ENCODE peak calls at places on chromosomes 16 and 17, in five cellular contexts. One of them, this sample, is unnamed.
A peak's percentile ranks its signal among the peaks of the same experiment; 100 is the strongest.

GRCh38 chr17:61276806-61277205 is 122.8 kb upstream of the TBX2 start:
- DNase-seq in effector memory CD4-positive, alpha-beta T cell: no peak
- DNase-seq in GM06990: no peak
- DNase-seq in GM10248: no peak
- DNase-seq in heart right ventricle: no peak
- DNase-seq in this sample: no peak

GRCh38 chr17:39357488-39357887 is 43.9 kb downstream of the FBXL20 start:
- DNase-seq in heart right ventricle: no peak
- DNase-seq in GM10248: no peak
- DNase-seq in effector memory CD4-positive, alpha-beta T cell: no peak
- DNase-seq in GM06990: no peak
- DNase-seq in this sample: no peak

GRCh38 chr16:76756951-76757350 is 434.0 kb upstream of the MON1B start:
- DNase-seq in GM10248: no peak
- DNase-seq in GM06990: no peak
- DNase-seq in effector memory CD4-positive, alpha-beta T cell: no peak
- DNase-seq in heart right ventricle: no peak
- DNase-seq in this sample: no peak

GRCh38 chr16:106623-107324 is 28.7 kb downstream of the MPG start:
- DNase-seq in effector memory CD4-positive, alpha-beta T cell: peak; percentile 34
- DNase-seq in GM06990: no peak
- DNase-seq in heart right ventricle: no peak
- DNase-seq in GM10248: peak; percentile 83
- DNase-seq in this sample: peak; percentile 68

GRCh38 chr17:39071573-39071972 is 79.9 kb downstream of the PLXDC1 start:
- DNase-seq in GM06990: no peak
- DNase-seq in GM10248: no peak
- DNase-seq in heart right ventricle: no peak
- DNase-seq in effector memory CD4-positive, alpha-beta T cell: no peak
- DNase-seq in this sample: no peak

GRCh38 chr17:4327638-4328037 is 38.8 kb downstream of the UBE2G1 start:
- DNase-seq in effector memory CD4-positive, alpha-beta T cell: no peak
- DNase-seq in GM10248: no peak
- DNase-seq in heart right ventricle: no peak
- DNase-seq in GM06990: no peak
- DNase-seq in this sample: no peak

GRCh38 chr16:30185141-30185682 is 1.8 kb downstream of the CORO1A start:
- DNase-seq in GM10248: peak; percentile 22
- DNase-seq in GM06990: no peak
- DNase-seq in heart right ventricle: peak; percentile 18
- DNase-seq in effector memory CD4-positive, alpha-beta T cell: no peak
- DNase-seq in this sample: no peak

GRCh38 chr17:61467416-61468262 is 15.4 kb downstream of the TBX4 start:
- DNase-seq in GM10248: no peak
- DNase-seq in effector memory CD4-positive, alpha-beta T cell: no peak
- DNase-seq in heart right ventricle: no peak
- DNase-seq in GM06990: no peak
- DNase-seq in this sample: no peak

GRCh38 chr17:83113792-83114191 is 34.4 kb downstream of the METRNL start:
- DNase-seq in GM06990: no peak
- DNase-seq in heart right ventricle: no peak
- DNase-seq in GM10248: no peak
- DNase-seq in effector memory CD4-positive, alpha-beta T cell: no peak
- DNase-seq in this sample: no peak

GRCh38 chr16:782766-783403 is 5.3 kb downstream of the RPUSD1 start:
- DNase-seq in heart right ventricle: no peak
- DNase-seq in GM06990: no peak
- DNase-seq in GM10248: no peak
- DNase-seq in effector memory CD4-positive, alpha-beta T cell: no peak
- DNase-seq in this sample: no peak

GRCh38 chr16:20042848-20043247 is 30.8 kb downstream of the GPR139 start:
- DNase-seq in GM10248: no peak
- DNase-seq in GM06990: no peak
- DNase-seq in heart right ventricle: no peak
- DNase-seq in effector memory CD4-positive, alpha-beta T cell: no peak
- DNase-seq in this sample: no peak

GRCh38 chr16:19698480-19699465 is 19.3 kb downstream of the KNOP1 start:
- DNase-seq in GM10248: no peak
- DNase-seq in heart right ventricle: no peak
- DNase-seq in effector memory CD4-positive, alpha-beta T cell: no peak
- DNase-seq in GM06990: no peak
- DNase-seq in this sample: no peak

GRCh38 chr17:9824094-9824493 is 1.6 kb upstream of the GLP2R start:
- DNase-seq in GM06990: no peak
- DNase-seq in heart right ventricle: no peak
- DNase-seq in GM10248: no peak
- DNase-seq in effector memory CD4-positive, alpha-beta T cell: no peak
- DNase-seq in this sample: no peak

GRCh38 chr17:32494621-32495346 is 8.0 kb downstream of the CDK5R1 start:
- DNase-seq in GM06990: no peak
- DNase-seq in GM10248: no peak
- DNase-seq in effector memory CD4-positive, alpha-beta T cell: no peak
- DNase-seq in heart right ventricle: no peak
- DNase-seq in this sample: no peak

GRCh38 chr17:21677126-21677910 is 15.0 kb upstream of the KCNJ18 start:
- DNase-seq in heart right ventricle: no peak
- DNase-seq in GM10248: no peak
- DNase-seq in effector memory CD4-positive, alpha-beta T cell: no peak
- DNase-seq in GM06990: no peak
- DNase-seq in this sample: no peak

GRCh38 chr16:51807551-51807950 is 656.5 kb upstream of the SALL1 start:
- DNase-seq in GM10248: no peak
- DNase-seq in GM06990: no peak
- DNase-seq in heart right ventricle: no peak
- DNase-seq in effector memory CD4-positive, alpha-beta T cell: no peak
- DNase-seq in this sample: no peak

GRCh38 chr17:66313995-66314659 is 11.7 kb downstream of the PRKCA start:
- DNase-seq in effector memory CD4-positive, alpha-beta T cell: no peak
- DNase-seq in GM06990: no peak
- DNase-seq in heart right ventricle: no peak
- DNase-seq in GM10248: no peak
- DNase-seq in this sample: no peak

GRCh38 chr17:5789443-5789842 is 205.1 kb upstream of the NLRP1 start:
- DNase-seq in GM10248: no peak
- DNase-seq in effector memory CD4-positive, alpha-beta T cell: no peak
- DNase-seq in GM06990: no peak
- DNase-seq in heart right ventricle: no peak
- DNase-seq in this sample: no peak

GRCh38 chr17:63535640-63536039 is 12.5 kb downstream of the KCNH6 start:
- DNase-seq in GM06990: no peak
- DNase-seq in GM10248: no peak
- DNase-seq in heart right ventricle: no peak
- DNase-seq in effector memory CD4-positive, alpha-beta T cell: no peak
- DNase-seq in this sample: no peak